ENCODE peak calls at places on chromosomes 6 and 20, in seven cellular contexts. P is AG09309, S is dorsolateral prefrontal cortex, O is ovary, T is AG04449, U is brain microvascular endothelial cell, N is psoas muscle. F is an unnamed sample.

GRCh38 chr6:56984374-56984773 is 29.5 kb downstream of the BEND6 start:
- DNase-seq in S (no peak), N (no peak), P (peak; percentile 54), U (no peak), T (no peak), O (no peak), F (peak; percentile 53)

GRCh38 chr20:63086421-63087235 is 79.9 kb upstream of the BHLHE23 start:
- DNase-seq in U (no peak), O (no peak), T (no peak), S (no peak), N (peak; percentile 32), P (no peak), F (no peak)

GRCh38 chr6:157317129-157317814 is 6.0 kb downstream of the TMEM242 start:
- DNase-seq in P (peak; percentile 71), U (peak; percentile 95), S (peak; percentile 84), T (no peak), N (peak; percentile 86), O (peak; percentile 74), F (peak; percentile 91)

GRCh38 chr20:7637184-7637583 is 303.1 kb downstream of the HAO1 start:
- DNase-seq in U (peak; percentile 5), P (no peak), N (no peak), S (no peak), T (no peak), O (no peak), F (peak; percentile 50)

GRCh38 chr20:41086402-41087324 is 50.7 kb upstream of the PLCG1 start:
- DNase-seq in N (no peak), T (no peak), S (no peak), P (no peak), O (no peak), U (no peak), F (no peak)

GRCh38 chr6:34773906-34774305 is 16.6 kb downstream of the SNRPC start:
- DNase-seq in O (no peak), T (no peak), N (no peak), U (no peak), P (no peak), S (no peak), F (no peak)

GRCh38 chr6:2982464-2983121 is 11.2 kb upstream of the SERPINB6 start:
- DNase-seq in N (no peak), S (no peak), O (no peak), U (no peak), T (no peak), P (no peak), F (peak; percentile 13)

GRCh38 chr6:158170656-158171081 is 2.5 kb downstream of the GTF2H5 start:
- DNase-seq in U (peak; percentile 63), P (peak; percentile 79), S (no peak), T (peak; percentile 90), N (no peak), O (no peak), F (peak; percentile 96)

GRCh38 chr6:142300758-142301251 is 1.0 kb upstream of the ADGRG6 start:
- DNase-seq in O (peak; percentile 15), U (peak; percentile 73), T (no peak), N (no peak), S (no peak), P (no peak), F (peak; percentile 82)

GRCh38 chr6:35140991-35141720 is at the start of gene TCP11:
- DNase-seq in T (no peak), O (peak; percentile 49), U (no peak), N (peak; percentile 69), S (no peak), P (no peak), F (no peak)

GRCh38 chr6:154595997-154596396 is 85.5 kb upstream of the CNKSR3 start:
- DNase-seq in S (no peak), N (no peak), U (no peak), O (no peak), P (no peak), T (no peak), F (no peak)

GRCh38 chr20:9590189-9590588 is 75.8 kb downstream of the LAMP5 start:
- DNase-seq in T (no peak), O (no peak), P (no peak), S (no peak), N (no peak), U (peak; percentile 35), F (peak; percentile 7)

GRCh38 chr6:159279790-159280277 is 110.6 kb downstream of the FNDC1 start:
- DNase-seq in P (no peak), N (no peak), T (no peak), S (no peak), O (no peak), U (peak; percentile 47), F (peak; percentile 8)

GRCh38 chr20:25083773-25084615 is 2.1 kb upstream of the VSX1 start:
- DNase-seq in O (no peak), S (no peak), N (peak; percentile 60), U (no peak), T (no peak), P (no peak), F (no peak)

GRCh38 chr6:7594579-7595125 is 4.7 kb downstream of the SNRNP48 start:
- DNase-seq in O (no peak), U (no peak), T (no peak), N (no peak), P (no peak), S (no peak), F (peak; percentile 11)

GRCh38 chr6:21665101-21665435 is 71.5 kb downstream of the SOX4 start:
- DNase-seq in U (no peak), T (no peak), N (no peak), P (no peak), S (no peak), O (no peak), F (no peak)

GRCh38 chr6:167045828-167046580 is 46.8 kb downstream of the CEP43 start:
- DNase-seq in S (no peak), N (no peak), P (no peak), O (no peak), U (no peak), T (no peak), F (no peak)
- TF ChIP-seq CTCF in S (no peak), N (no peak), P (no peak), O (no peak), U (peak; percentile 28), T (no peak), F (peak; percentile 22)

GRCh38 chr20:46505501-46505900 is 7.9 kb downstream of the ZNF334 start:
- DNase-seq in N (no peak), S (no peak), U (no peak), T (no peak), P (no peak), O (no peak), F (no peak)

GRCh38 chr20:46501337-46501942 is 11.9 kb downstream of the ZNF334 start:
- DNase-seq in U (no peak), P (no peak), O (no peak), T (no peak), N (no peak), S (no peak), F (no peak)

GRCh38 chr20:46507760-46508407 is 5.5 kb downstream of the ZNF334 start:
- DNase-seq in O (no peak), P (no peak), U (no peak), S (no peak), T (no peak), N (no peak), F (no peak)

DNA sequence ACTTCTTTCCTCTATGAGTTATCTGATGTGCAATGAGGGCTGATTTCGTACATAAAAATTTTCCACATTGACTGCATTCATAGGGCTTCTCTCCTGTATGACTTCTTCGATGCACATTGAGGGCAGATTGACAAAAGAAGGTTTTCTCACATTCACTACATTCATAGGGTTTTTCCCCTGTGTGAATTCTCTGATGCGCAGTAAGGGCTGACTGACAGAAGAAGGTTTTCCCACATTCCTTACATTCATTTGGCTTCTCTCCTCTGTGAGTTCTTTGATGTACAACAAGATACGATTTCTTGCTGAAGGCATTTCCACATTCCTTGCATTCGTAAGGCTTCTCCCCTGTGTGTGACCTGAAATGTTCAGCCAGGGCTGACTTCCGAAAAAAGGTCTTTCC is 11.4 kb downstream of the ZNF334 start:
- DNase-seq in S (no peak), T (no peak), U (no peak), P (no peak), O (no peak), N (no peak), F (no peak)
- H3K4me3 ChIP-seq in S (no peak overlapping the region), T (no peak overlapping the region), U (no peak overlapping the region), P (no peak overlapping the region), O (no peak overlapping the region), N (no peak overlapping the region), F (no peak overlapping the region)

DNA sequence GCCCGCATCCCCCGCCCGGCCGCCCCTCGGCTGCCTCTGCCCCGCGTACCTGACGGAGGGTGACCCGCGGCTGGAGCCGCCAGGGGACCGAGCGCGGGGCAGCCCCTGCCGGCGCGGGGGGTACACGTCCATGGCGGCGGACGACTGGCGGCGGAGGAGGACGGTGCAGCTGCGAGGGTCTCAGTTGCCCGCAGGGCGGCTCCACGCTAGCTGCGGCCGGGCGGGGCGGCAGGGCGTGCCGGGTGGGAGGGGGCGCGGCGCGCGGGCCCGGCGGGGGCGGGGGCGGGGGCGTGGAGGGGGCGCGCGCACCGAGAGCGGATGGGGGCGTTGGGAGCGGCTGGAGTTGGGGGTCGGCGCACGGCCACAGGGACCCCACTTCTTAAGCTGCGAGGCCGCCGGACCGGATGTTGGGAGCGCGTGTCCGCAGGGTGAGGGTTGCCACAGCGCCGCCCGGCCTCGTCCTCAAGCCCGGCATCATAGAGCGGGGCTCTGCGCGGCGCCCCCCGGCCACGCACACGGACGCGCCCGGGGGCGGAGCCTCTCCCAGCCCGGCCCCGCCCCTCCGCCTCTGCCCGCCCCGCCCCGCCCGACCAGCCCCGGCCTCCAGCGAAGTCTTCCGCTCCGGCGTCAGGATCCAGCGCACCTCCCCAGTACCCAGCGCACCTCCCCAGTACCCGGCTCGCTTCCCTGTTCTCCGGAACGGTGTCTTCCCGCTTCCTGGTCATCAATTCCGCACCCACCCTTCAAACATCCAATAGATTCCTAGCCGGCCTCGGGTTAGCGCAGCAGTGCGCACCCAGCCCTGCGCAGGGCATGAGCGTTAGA is at the start of gene DNAAF9:
- DNase-seq in U (peak; percentile 45), N (peak; percentile 87), S (peak; percentile 68), O (peak; percentile 81), T (no peak), P (no peak), F (peak; percentile 62)
- TF ChIP-seq CTCF in U (peak; percentile 3), N (peak; percentile 42), S (peak; percentile 26), O (peak; percentile 68), T (peak; percentile 59), P (peak; percentile 6), F (peak; percentile 45)

GRCh38 chr6:33374359-33374910 is 17.2 kb upstream of the KIFC1 start:
- DNase-seq in N (no peak), P (no peak), U (no peak), O (no peak), S (no peak), T (no peak), F (peak; percentile 42)

GRCh38 chr6:33377166-33377565 is 14.5 kb upstream of the KIFC1 start:
- DNase-seq in S (no peak), U (no peak), N (no peak), O (no peak), P (no peak), T (no peak), F (peak; percentile 84)

GRCh38 chr6:33372532-33373123 is 19.0 kb upstream of the KIFC1 start:
- DNase-seq in N (no peak), T (no peak), S (no peak), O (no peak), U (no peak), P (no peak), F (no peak)

GRCh38 chr6:33375143-33375649 is 16.4 kb upstream of the KIFC1 start:
- DNase-seq in S (peak; percentile 26), U (peak; percentile 84), N (peak; percentile 77), P (peak; percentile 67), O (peak; percentile 86), T (peak; percentile 51), F (peak; percentile 98)

DNA sequence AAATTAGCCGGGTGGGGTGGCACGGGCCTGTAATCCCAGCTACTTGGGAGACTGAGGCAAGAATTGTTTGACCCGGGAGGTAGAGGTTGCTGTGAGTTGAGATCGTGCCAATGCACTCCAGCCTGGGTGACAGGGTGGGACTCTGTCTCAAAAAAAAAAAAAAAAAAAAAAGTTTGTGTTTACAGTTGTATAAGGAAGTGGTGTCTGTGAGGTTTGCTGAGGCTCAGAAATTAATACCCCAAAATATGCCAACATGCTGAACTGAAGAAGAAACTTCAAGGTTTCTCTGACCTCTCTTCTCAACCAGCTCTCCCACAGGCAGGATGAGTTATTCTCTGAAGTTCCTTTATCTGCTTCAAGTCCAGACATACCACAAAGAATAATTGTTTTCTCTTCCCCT is 17.7 kb upstream of the KIFC1 start:
- DNase-seq in U (no peak), P (no peak), T (no peak), O (no peak), N (no peak), S (no peak), F (no peak)
- H3K4me3 ChIP-seq in U (no peak overlapping the region), P (no peak overlapping the region), T (no peak overlapping the region), O (no peak overlapping the region), N (no peak overlapping the region), S (no peak overlapping the region), F (no peak overlapping the region)